ENCODE peak calls at places on chromosomes 16 and 17, in four cellular contexts. L is PC-3, K is GM23248, G is neural progenitor cell. B is an unnamed sample. For H3K4me1, the result is how much of the 10 kb centered on the place peaks cover.

GRCh38 chr16:4511441-4512082 is 27.0 kb downstream of the CDIP1 start:
- DNase-seq in G (peak), L (peak), K (peak), B (peak)

GRCh38 chr16:74730049-74730683 is 29.5 kb upstream of the MLKL start:
- DNase-seq in L (peak), K (no peak), G (no peak), B (no peak)

GRCh38 chr16:14485811-14486519 is 144.1 kb downstream of the PARN start:
- DNase-seq in K (no peak), G (no peak), L (no peak), B (no peak)

GRCh38 chr16:82782715-82783251 is 156.0 kb downstream of the CDH13 start:
- DNase-seq in G (peak), L (no peak), K (no peak), B (no peak)

GRCh38 chr16:88303890-88304819 is 78.6 kb upstream of the ZNF469 start:
- DNase-seq in K (peak), L (peak), G (no peak), B (no peak)

GRCh38 chr17:67974598-67975066 is 21.6 kb downstream of the C17orf58 start:
- DNase-seq in G (peak), K (no peak), L (no peak), B (no peak)

GRCh38 chr17:10775058-10775457 is 28.8 kb downstream of the TMEM238L start:
- DNase-seq in L (no peak), G (no peak), K (no peak), B (no peak)

GRCh38 chr16:69316595-69317034 is 5.5 kb downstream of the VPS4A start:
- DNase-seq in G (no peak), L (no peak), K (no peak), B (no peak)

GRCh38 chr17:1160591-1161041 is 19.2 kb downstream of the ABR start:
- DNase-seq in G (no peak), L (no peak), K (no peak), B (no peak)

GRCh38 chr17:27414271-27414670 is 42.0 kb upstream of the KSR1 start:
- DNase-seq in K (peak), L (no peak), G (no peak), B (no peak)

GRCh38 chr16:89599451-89599858 is 14.0 kb upstream of the DPEP1 start:
- DNase-seq in K (peak), G (peak), L (peak), B (peak)

GRCh38 chr17:42325026-42325425 is 36.7 kb downstream of the STAT5A start:
- DNase-seq in G (no peak), K (peak), L (no peak), B (no peak)

GRCh38 chr17:17495448-17496188 is 577 bp downstream of the RASD1 start:
- DNase-seq in G (peak), L (peak), K (peak), B (no peak)

GRCh38 chr16:30065943-30066881 is 652 bp downstream of the ALDOA start:
- DNase-seq in L (no peak), K (peak), G (peak), B (no peak)

GRCh38 chr17:74042744-74043486 is 160.6 kb upstream of the RPL38 start:
- DNase-seq in G (no peak), L (peak), K (peak), B (no peak)

GRCh38 chr17:29151567-29151966 is 28.6 kb downstream of the MYO18A start:
- DNase-seq in G (peak), K (peak), L (peak), B (no peak)

GRCh38 chr17:57379237-57380054 is 123.1 kb downstream of the MSI2 start:
- DNase-seq in G (peak), K (no peak), L (no peak), B (no peak)

GRCh38 chr17:6137716-6138502 is 67.7 kb downstream of the WSCD1 start:
- DNase-seq in G (no peak), K (no peak), L (no peak), B (peak)

GRCh38 chr16:80806957-80807356 is 2.6 kb upstream of the CDYL2 start:
- DNase-seq in G (no peak), L (peak), K (peak), B (no peak)

GRCh38 chr17:19386276-19386863 is 620 bp downstream of the MFAP4 start:
- DNase-seq in L (peak), G (peak), K (peak), B (no peak)

GRCh38 chr17:38893612-38894011 is 23.8 kb downstream of the LASP1 start:
- DNase-seq in K (peak), G (peak), L (no peak), B (no peak)

GRCh38 chr16:17215306-17215705 is 255.5 kb downstream of the XYLT1 start:
- DNase-seq in G (no peak), L (no peak), K (no peak), B (no peak)

GRCh38 chr16:29806641-29807425 is 504 bp downstream of the MAZ start:
- DNase-seq in K (peak), L (peak), G (peak), B (peak)

GRCh38 chr16:366476-366875 is 3.9 kb downstream of the MRPL28 start:
- DNase-seq in G (no peak), L (no peak), K (no peak), B (no peak)

DNA sequence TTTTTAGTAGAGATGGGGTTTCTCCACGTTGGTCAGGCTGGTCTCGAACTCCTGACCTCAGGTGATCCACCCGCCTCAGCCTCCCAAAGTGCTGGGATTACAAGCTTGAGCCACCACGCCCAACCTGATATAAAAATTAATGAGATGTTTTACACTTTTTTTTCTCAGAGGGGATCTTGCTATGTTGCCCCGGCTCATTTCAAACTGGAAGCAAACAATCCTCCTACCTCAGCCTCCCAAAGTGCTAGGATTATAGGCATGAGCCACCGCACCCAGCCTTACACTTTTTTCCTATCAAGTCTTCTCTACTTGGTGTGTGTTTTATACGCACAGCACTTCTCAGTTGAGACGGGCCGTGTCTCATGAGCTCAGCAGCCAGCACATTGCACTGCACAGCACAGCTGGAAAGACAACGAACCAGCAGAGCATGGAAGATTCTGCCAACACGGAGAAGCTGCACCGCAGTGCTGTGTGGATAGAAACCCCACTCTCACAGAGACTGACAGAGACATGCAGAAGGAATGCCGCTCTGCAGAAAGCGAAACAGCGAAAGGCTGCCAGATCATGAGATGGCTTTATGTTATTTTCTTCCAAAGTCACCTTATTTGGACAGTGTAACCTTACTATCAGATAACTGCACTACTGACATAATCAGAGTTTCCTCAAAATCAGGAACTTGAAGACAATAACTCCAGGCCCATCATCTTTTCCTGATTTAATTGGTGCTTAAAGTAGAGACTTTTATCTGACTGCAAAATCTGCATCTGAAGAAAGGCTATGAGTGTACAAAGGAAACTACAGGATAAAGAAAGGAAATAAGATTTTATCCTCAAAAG is 6.5 kb upstream of the QRICH2 start:
- DNase-seq in K (no peak), L (no peak), G (no peak), B (no peak)
- H3K4me1 ChIP-seq in K (under half), L (under half), G (under half), B (under half)

GRCh38 chr17:75239214-75239613 is 22.2 kb downstream of the GGA3 start:
- DNase-seq in K (no peak), G (no peak), L (no peak), B (no peak)
- H3K27ac ChIP-seq in K (no peak), G (no peak), L (no peak), B (no peak)

GRCh38 chr17:44198721-44199552 is 747 bp downstream of the ATXN7L3 start:
- DNase-seq in G (peak), K (peak), L (peak), B (peak)
- TF ChIP-seq EZH2phosphoT487 in G (no peak), K (no peak), L (no peak), B (no peak)

GRCh38 chr16:85051710-85052082 is 24.1 kb downstream of the KIAA0513 start:
- DNase-seq in G (no peak), L (no peak), K (no peak), B (no peak)
- H3K4me1 ChIP-seq in G (under half), L (under half), K (under half), B (under half)

GRCh38 chr17:2711608-2712299 is at the start of gene CLUH:
- DNase-seq in L (peak), K (peak), G (peak), B (peak)
- H3K27ac ChIP-seq in L (peak), K (peak), G (no peak), B (peak)

DNA sequence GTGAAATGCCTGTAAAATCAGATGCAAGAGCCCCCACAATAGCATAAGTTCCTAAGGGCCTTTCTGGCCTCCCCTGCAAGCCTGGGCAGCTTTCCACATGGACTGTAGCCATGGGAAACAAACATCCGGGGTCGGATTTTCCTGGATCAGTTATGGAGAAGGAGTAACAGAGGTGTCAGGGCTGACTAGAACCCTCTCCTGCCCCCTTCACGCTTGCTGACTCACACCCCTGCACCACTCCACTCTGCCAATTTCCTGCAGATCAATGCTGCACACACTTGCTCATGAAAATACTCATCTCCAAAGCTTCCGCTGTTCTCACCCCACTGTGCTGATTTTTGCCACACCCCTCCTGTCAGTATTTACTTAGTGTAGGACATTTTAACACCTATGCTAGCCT is 258.5 kb downstream of the CBLN1 start:
- DNase-seq in G (no peak), L (peak), K (peak), B (no peak)
- TF ChIP-seq EZH2phosphoT487 in G (no peak), L (no peak), K (no peak), B (no peak)

GRCh38 chr17:79835470-79835899 is 3.8 kb downstream of the CBX4 start:
- DNase-seq in K (no peak), L (no peak), G (peak), B (no peak)
- H3K4me1 ChIP-seq in K (under half), L (under half), G (half or more), B (under half)

DNA sequence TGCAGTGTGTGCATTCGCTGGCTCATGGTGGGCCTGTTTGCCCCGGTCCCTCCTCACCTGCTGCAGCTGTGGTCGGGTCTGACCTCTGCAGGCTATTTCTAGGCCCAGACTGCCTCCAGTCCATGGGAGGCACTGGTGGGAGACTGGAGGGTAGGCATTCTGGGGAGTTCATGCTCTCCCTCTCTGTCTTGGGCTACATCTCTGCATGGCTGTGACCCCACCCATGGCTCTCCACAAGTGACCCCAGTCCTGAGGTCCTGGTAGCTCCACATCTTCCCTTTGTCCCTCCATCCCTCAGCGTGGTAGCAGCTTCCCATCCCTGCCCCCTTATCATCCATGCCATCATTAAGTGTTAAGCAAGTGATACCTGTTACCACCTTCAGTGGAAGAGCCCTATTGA is 107.8 kb upstream of the SEC14L1 start:
- DNase-seq in G (no peak), L (no peak), K (no peak), B (no peak)
- H3K27ac ChIP-seq in G (no peak), L (no peak), K (no peak), B (no peak)

B was measured in MM.1S.